ENCODE peak calls at places on chromosomes 11 and 22, in eight cellular contexts. One of them, this sample, is unnamed.

GRCh38 chr11:69429716-69430491 is 51.6 kb upstream of the LINC01488 start:
- DNase-seq in iPS DF 6.9: no peak
- DNase-seq in mucosa of gallbladder: no peak
- DNase-seq in adrenal gland: no peak
- DNase-seq in H7: no peak
- DNase-seq in GF-D8: no peak
- DNase-seq in thoracic aorta: no peak
- DNase-seq in NCI-H1436: no peak
- DNase-seq in this sample: no peak

GRCh38 chr11:36600155-36600554 is 2.1 kb upstream of the RAG2 start:
- DNase-seq in iPS DF 6.9: no peak
- DNase-seq in mucosa of gallbladder: no peak
- DNase-seq in adrenal gland: no peak
- DNase-seq in H7: peak; percentile 16
- DNase-seq in GF-D8: no peak
- DNase-seq in thoracic aorta: no peak
- DNase-seq in NCI-H1436: no peak
- DNase-seq in this sample: no peak

GRCh38 chr11:96072592-96072991 is 148.7 kb upstream of the MTMR2 start:
- DNase-seq in iPS DF 6.9: no peak
- DNase-seq in mucosa of gallbladder: no peak
- DNase-seq in adrenal gland: no peak
- DNase-seq in H7: no peak
- DNase-seq in GF-D8: no peak
- DNase-seq in thoracic aorta: no peak
- DNase-seq in NCI-H1436: no peak
- DNase-seq in this sample: no peak

GRCh38 chr22:26903030-26903856 is 245.9 kb downstream of the MIAT start:
- DNase-seq in iPS DF 6.9: no peak
- DNase-seq in mucosa of gallbladder: no peak
- DNase-seq in adrenal gland: no peak
- DNase-seq in H7: peak; percentile 81
- DNase-seq in GF-D8: no peak
- DNase-seq in thoracic aorta: no peak
- DNase-seq in NCI-H1436: peak; percentile 27
- DNase-seq in this sample: peak; percentile 43

GRCh38 chr11:68302256-68303054 is 9.9 kb upstream of the LRP5 start:
- DNase-seq in iPS DF 6.9: no peak
- DNase-seq in mucosa of gallbladder: peak; percentile 71
- DNase-seq in adrenal gland: no peak
- DNase-seq in H7: peak; percentile 17
- DNase-seq in GF-D8: no peak
- DNase-seq in thoracic aorta: no peak
- DNase-seq in NCI-H1436: no peak
- DNase-seq in this sample: no peak

GRCh38 chr22:24133187-24133965 is 47.9 kb upstream of the SUSD2 start:
- DNase-seq in iPS DF 6.9: no peak
- DNase-seq in mucosa of gallbladder: no peak
- DNase-seq in adrenal gland: no peak
- DNase-seq in H7: peak; percentile 76
- DNase-seq in GF-D8: no peak
- DNase-seq in thoracic aorta: no peak
- DNase-seq in NCI-H1436: no peak
- DNase-seq in this sample: no peak

GRCh38 chr22:45481661-45482060 is 21.0 kb upstream of the FBLN1 start:
- DNase-seq in iPS DF 6.9: no peak
- DNase-seq in mucosa of gallbladder: no peak
- DNase-seq in adrenal gland: no peak
- DNase-seq in H7: no peak
- DNase-seq in GF-D8: no peak
- DNase-seq in thoracic aorta: no peak
- DNase-seq in NCI-H1436: no peak
- DNase-seq in this sample: no peak

GRCh38 chr22:39724390-39724789 is 153.8 kb downstream of the CACNA1I start:
- DNase-seq in iPS DF 6.9: no peak
- DNase-seq in mucosa of gallbladder: no peak
- DNase-seq in adrenal gland: no peak
- DNase-seq in H7: peak; percentile 78
- DNase-seq in GF-D8: no peak
- DNase-seq in thoracic aorta: no peak
- DNase-seq in NCI-H1436: no peak
- DNase-seq in this sample: no peak

GRCh38 chr22:46586123-46586519 is 34.1 kb upstream of the GRAMD4 start:
- DNase-seq in iPS DF 6.9: no peak
- DNase-seq in mucosa of gallbladder: no peak
- DNase-seq in adrenal gland: no peak
- DNase-seq in H7: peak; percentile 90
- DNase-seq in GF-D8: no peak
- DNase-seq in thoracic aorta: no peak
- DNase-seq in NCI-H1436: no peak
- DNase-seq in this sample: no peak

GRCh38 chr11:130508913-130509312 is 60.5 kb downstream of the ADAMTS15 start:
- DNase-seq in iPS DF 6.9: no peak
- DNase-seq in mucosa of gallbladder: no peak
- DNase-seq in adrenal gland: no peak
- DNase-seq in H7: no peak
- DNase-seq in GF-D8: no peak
- DNase-seq in thoracic aorta: no peak
- DNase-seq in NCI-H1436: no peak
- DNase-seq in this sample: no peak

GRCh38 chr11:109423860-109424190 is 1.8 kb downstream of the C11orf87 start:
- DNase-seq in iPS DF 6.9: no peak
- DNase-seq in mucosa of gallbladder: no peak
- DNase-seq in adrenal gland: no peak
- DNase-seq in H7: no peak
- DNase-seq in GF-D8: no peak
- DNase-seq in thoracic aorta: no peak
- DNase-seq in NCI-H1436: no peak
- DNase-seq in this sample: no peak

GRCh38 chr11:17238377-17238776 is 30.6 kb upstream of the PIK3C2A start:
- DNase-seq in iPS DF 6.9: no peak
- DNase-seq in mucosa of gallbladder: no peak
- DNase-seq in adrenal gland: no peak
- DNase-seq in H7: no peak
- DNase-seq in GF-D8: no peak
- DNase-seq in thoracic aorta: no peak
- DNase-seq in NCI-H1436: no peak
- DNase-seq in this sample: no peak

GRCh38 chr11:125101596-125101995 is 9.8 kb downstream of the TMEM218 start:
- DNase-seq in iPS DF 6.9: no peak
- DNase-seq in mucosa of gallbladder: no peak
- DNase-seq in adrenal gland: no peak
- DNase-seq in H7: no peak
- DNase-seq in GF-D8: no peak
- DNase-seq in thoracic aorta: no peak
- DNase-seq in NCI-H1436: no peak
- DNase-seq in this sample: no peak

GRCh38 chr11:15551897-15552851 is 437.5 kb downstream of the INSC start:
- DNase-seq in iPS DF 6.9: peak; percentile 37
- DNase-seq in mucosa of gallbladder: no peak
- DNase-seq in adrenal gland: no peak
- DNase-seq in H7: peak; percentile 50
- DNase-seq in GF-D8: no peak
- DNase-seq in thoracic aorta: no peak
- DNase-seq in NCI-H1436: no peak
- DNase-seq in this sample: peak; percentile 38

GRCh38 chr11:119198925-119199324 is 7.2 kb upstream of the CBL start:
- DNase-seq in iPS DF 6.9: no peak
- DNase-seq in mucosa of gallbladder: no peak
- DNase-seq in adrenal gland: no peak
- DNase-seq in H7: no peak
- DNase-seq in GF-D8: no peak
- DNase-seq in thoracic aorta: no peak
- DNase-seq in NCI-H1436: no peak
- DNase-seq in this sample: no peak

GRCh38 chr11:6618117-6619020 is 853 bp downstream of the TPP1 start:
- DNase-seq in iPS DF 6.9: no peak
- DNase-seq in mucosa of gallbladder: peak; percentile 33
- DNase-seq in adrenal gland: peak; percentile 71
- DNase-seq in H7: peak; percentile 40
- DNase-seq in GF-D8: peak; percentile 26
- DNase-seq in thoracic aorta: no peak
- DNase-seq in NCI-H1436: no peak
- DNase-seq in this sample: no peak

This sample was measured in NT2/D1.